ENCODE peak calls at places on chromosome 17, in five cellular contexts. Z is GM23338, C is HL-60, Q is stomach, T is K562. I is an unnamed sample.

GRCh38 chr17:43534909-43535308 is 11.2 kb downstream of the ETV4 start:
- DNase-seq in Z (no peak), C (no peak), Q (no peak), T (peak; percentile 42), I (no peak)

GRCh38 chr17:50562266-50563094 is 2.0 kb downstream of the CACNA1G start:
- DNase-seq in Z (peak; percentile 53), C (no peak), Q (no peak), T (no peak), I (no peak)

GRCh38 chr17:18187226-18187625 is 3.6 kb downstream of the ALKBH5 start:
- DNase-seq in Z (no peak), C (no peak), Q (no peak), T (no peak), I (peak; percentile 20)

GRCh38 chr17:62882878-62883277 is 74.8 kb upstream of the MARCHF10 start:
- DNase-seq in Z (no peak), C (peak; percentile 81), Q (no peak), T (no peak), I (no peak)

GRCh38 chr17:21687136-21687953 is 5.0 kb upstream of the KCNJ18 start:
- DNase-seq in Z (no peak), C (no peak), Q (no peak), T (no peak), I (no peak)

GRCh38 chr17:75096082-75096625 is 8.4 kb downstream of the SLC16A5 start:
- DNase-seq in Z (peak; percentile 57), C (peak; percentile 88), Q (peak; percentile 92), T (peak; percentile 92), I (peak; percentile 88)

GRCh38 chr17:29640981-29641642 is 18.4 kb upstream of the CORO6 start:
- DNase-seq in Z (no peak), C (no peak), Q (no peak), T (no peak), I (peak; percentile 97)

GRCh38 chr17:75492555-75493168 is 22.7 kb downstream of the CASKIN2 start:
- DNase-seq in Z (no peak), C (no peak), Q (no peak), T (no peak), I (no peak)

GRCh38 chr17:33262724-33263123 is 30.4 kb downstream of the ASIC2 start:
- DNase-seq in Z (peak; percentile 15), C (no peak), Q (no peak), T (no peak), I (no peak)

GRCh38 chr17:44916059-44916780 is 920 bp upstream of the GFAP start:
- DNase-seq in Z (no peak), C (peak; percentile 48), Q (no peak), T (no peak), I (peak; percentile 14)

GRCh38 chr17:19448341-19449268 is 37.6 kb downstream of the RNF112 start:
- DNase-seq in Z (no peak), C (no peak), Q (no peak), T (no peak), I (peak; percentile 99)

GRCh38 chr17:82217530-82218204 is 5.0 kb upstream of the CCDC57 start:
- DNase-seq in Z (no peak), C (peak; percentile 94), Q (peak; percentile 63), T (peak; percentile 71), I (peak; percentile 79)
- TF ChIP-seq POLR2AphosphoS5 in Z (no peak), C (no peak), Q (no peak), T (no peak), I (peak; percentile 95)

DNA sequence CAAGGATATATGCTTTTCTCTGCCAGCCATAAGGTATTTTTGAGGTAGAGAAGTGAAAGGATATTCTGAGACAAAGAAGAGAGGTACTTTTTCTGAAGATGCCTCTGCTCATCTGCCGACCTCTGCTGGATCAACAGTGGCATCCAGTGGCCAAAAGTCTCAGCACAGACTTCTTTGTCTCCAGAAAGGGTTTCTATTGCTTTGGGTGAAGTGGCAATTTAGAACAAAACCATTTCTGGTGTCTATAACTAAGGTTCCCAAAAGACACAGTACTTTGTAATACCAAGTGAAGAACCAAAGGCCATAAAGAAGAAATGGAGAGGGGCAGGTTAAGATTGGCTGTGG is 155.2 kb upstream of the C17orf78 start:
- DNase-seq in Z (peak; percentile 60), C (no peak), Q (no peak), T (no peak), I (peak; percentile 49)
- TF ChIP-seq CTCF in Z (peak; percentile 62), C (no peak), Q (no peak), T (peak; percentile 21), I (peak; percentile 17)

DNA sequence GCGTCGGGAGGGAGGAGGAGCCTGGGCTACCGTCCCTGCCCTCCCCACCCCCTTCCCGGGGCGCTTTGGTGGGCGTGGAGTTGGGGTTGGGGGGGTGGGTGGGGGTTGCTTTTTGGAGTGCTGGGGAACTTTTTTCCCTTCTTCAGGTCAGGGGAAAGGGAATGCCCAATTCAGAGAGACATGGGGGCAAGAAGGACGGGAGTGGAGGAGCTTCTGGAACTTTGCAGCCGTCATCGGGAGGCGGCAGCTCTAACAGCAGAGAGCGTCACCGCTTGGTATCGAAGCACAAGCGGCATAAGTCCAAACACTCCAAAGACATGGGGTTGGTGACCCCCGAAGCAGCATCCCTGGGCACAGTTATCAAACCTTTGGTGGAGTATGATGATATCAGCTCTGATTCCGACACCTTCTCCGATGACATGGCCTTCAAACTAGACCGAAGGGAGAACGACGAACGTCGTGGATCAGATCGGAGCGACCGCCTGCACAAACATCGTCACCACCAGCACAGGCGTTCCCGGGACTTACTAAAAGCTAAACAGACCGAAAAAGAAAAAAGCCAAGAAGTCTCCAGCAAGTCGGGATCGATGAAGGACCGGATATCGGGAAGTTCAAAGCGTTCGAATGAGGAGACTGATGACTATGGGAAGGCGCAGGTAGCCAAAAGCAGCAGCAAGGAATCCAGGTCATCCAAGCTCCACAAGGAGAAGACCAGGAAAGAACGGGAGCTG is 790 bp downstream of the CDK12 start:
- DNase-seq in Z (peak; percentile 36), C (no peak), Q (peak; percentile 28), T (peak; percentile 89), I (peak; percentile 56)
- TF ChIP-seq POLR2AphosphoS5 in Z (no peak), C (no peak), Q (no peak), T (no peak), I (no peak)

DNA sequence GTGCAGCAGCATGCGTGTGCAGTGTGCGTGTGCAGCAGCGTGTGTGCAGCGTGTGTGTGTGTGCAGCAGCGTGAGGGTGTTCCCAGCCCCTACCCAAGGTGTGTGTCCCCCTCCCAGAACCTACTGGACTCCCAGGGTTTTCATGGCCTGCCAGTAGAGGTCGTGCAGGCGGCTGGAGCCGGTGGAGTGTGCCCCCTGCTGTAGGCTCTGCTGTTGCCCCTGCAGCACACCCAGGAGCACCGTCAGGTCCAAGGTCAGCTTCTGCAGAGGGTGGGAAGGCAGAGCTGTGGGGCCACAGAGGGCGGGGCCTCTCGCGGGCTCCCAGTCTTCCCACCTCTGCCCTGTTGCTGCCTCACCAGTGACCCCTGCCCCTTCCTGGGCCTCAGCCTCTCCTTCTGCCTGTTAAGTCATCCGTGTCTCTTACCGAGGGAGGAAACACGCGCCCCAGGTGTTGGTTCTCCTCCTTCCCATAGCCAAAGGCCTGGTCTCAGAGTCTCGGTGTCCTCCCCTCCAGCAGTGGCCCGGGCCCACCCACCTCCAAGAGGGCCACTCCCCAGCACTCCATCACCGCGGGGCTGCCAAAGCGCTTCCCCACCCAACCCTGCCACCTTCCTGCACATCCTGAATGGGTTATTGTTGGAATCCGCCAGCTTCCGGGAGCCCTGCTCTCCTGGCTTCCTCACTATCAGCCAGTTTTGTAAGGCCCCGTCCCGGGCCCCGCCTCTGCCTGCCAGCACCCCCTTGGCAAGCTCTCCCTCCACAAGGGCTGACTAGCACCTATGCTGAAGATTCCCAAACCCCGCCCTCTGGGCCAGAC is 14.8 kb downstream of the MYBBP1A start:
- DNase-seq in Z (peak; percentile 33), C (no peak), Q (peak; percentile 56), T (peak; percentile 49), I (no peak)
- TF ChIP-seq CTCF in Z (no peak), C (no peak), Q (no peak), T (peak; percentile 99), I (peak; percentile 72)

DNA sequence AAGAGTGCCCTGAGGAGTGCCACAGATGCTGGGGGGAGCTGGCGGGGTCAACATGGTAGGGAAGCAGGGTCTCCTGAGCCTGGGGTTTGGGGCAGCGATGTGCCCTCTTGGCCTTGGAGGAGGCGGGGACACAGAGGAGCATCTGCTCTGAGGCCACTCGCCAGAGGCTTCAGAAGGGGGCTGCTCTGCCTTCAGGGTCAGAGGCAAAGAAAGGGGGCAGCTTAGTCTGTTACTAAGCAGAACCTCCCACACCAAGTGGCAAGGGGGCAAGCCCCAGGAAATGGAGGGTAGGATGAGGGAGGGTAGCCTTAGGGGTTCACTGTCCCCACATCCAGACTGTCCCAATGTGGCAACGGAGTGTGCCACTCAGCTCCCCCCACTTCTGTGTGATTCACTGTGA is 18.3 kb downstream of the CCDC182 start:
- DNase-seq in Z (no peak), C (no peak), Q (no peak), T (no peak), I (no peak)
- TF ChIP-seq POLR2AphosphoS5 in Z (no peak), C (no peak), Q (no peak), T (no peak), I (no peak)

DNA sequence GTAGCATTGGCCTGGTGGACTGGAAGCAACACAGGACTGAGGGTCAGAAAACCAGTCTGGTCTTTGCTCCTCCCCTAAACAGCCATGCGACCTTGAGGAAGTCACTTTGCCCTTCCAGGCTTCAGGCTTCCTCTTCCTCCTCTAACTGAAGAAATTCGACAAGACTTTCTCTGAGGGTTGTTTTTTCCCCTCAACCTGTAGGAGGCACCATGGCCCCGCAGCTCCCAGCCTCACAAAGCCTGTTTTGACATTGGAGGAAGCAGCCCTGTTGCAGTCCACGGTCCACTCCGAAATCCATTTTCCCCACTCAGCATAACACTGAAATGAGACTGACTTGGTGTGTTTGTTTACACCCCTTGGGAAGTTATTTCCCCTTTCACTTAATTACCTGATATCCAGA is 41.2 kb upstream of the PIRT start:
- DNase-seq in Z (peak; percentile 12), C (peak; percentile 17), Q (peak; percentile 50), T (peak; percentile 8), I (no peak)
- TF ChIP-seq CTCF in Z (peak; percentile 32), C (no peak), Q (no peak), T (no peak), I (no peak)